ENCODE peak calls at places on chromosomes 2 and 18, in seven cellular contexts. Y is mesendoderm, W is neural crest cell, O is NCI-H748 treated with DMSO at 0.1 percent for 48 hours, P is NCI-H2107, E is NCI-H510A, C is stomach. G is an unnamed sample.
A peak's percentile ranks its signal among the peaks of the same experiment; 100 is the strongest.

GRCh38 chr18:33916200-33916599 is 308.5 kb downstream of the NOL4 start:
- DNase-seq in Y (peak; percentile 49), W (no peak), O (no peak), P (no peak), E (no peak), C (no peak), G (no peak)

GRCh38 chr2:88265352-88265960 is 95.3 kb downstream of the THNSL2 start:
- DNase-seq in Y (no peak), W (no peak), O (no peak), P (no peak), E (no peak), C (no peak), G (no peak)

GRCh38 chr2:161250864-161251436 is 57.3 kb upstream of the PSMD14 start:
- DNase-seq in Y (peak; percentile 92), W (no peak), O (peak; percentile 71), P (peak; percentile 59), E (peak; percentile 12), C (no peak), G (no peak)

GRCh38 chr2:230134496-230135073 is 65.9 kb upstream of the SLC16A14 start:
- DNase-seq in Y (no peak), W (no peak), O (no peak), P (no peak), E (no peak), C (no peak), G (no peak)

GRCh38 chr18:32310119-32310518 is 120.3 kb downstream of the MEP1B start:
- DNase-seq in Y (peak; percentile 52), W (no peak), O (peak; percentile 20), P (no peak), E (no peak), C (no peak), G (no peak)

GRCh38 chr2:168008796-168009195 is 238.6 kb downstream of the STK39 start:
- DNase-seq in Y (no peak), W (no peak), O (no peak), P (no peak), E (no peak), C (no peak), G (no peak)

GRCh38 chr18:61196745-61197144 is 136.5 kb upstream of the CDH20 start:
- DNase-seq in Y (no peak), W (no peak), O (no peak), P (no peak), E (no peak), C (no peak), G (no peak)

GRCh38 chr2:190551928-190552327 is 17.4 kb upstream of the NEMP2 start:
- DNase-seq in Y (peak; percentile 23), W (no peak), O (no peak), P (no peak), E (no peak), C (no peak), G (no peak)

GRCh38 chr2:109614715-109615636 is 812 bp downstream of the SOWAHC start:
- DNase-seq in Y (peak; percentile 70), W (peak; percentile 22), O (no peak), P (no peak), E (peak; percentile 24), C (no peak), G (no peak)

GRCh38 chr2:143802871-143803650 is 673.8 kb downstream of the ARHGAP15 start:
- DNase-seq in Y (no peak), W (no peak), O (no peak), P (no peak), E (no peak), C (no peak), G (no peak)

GRCh38 chr2:234606906-234607305 is 110.0 kb upstream of the ARL4C start:
- DNase-seq in Y (no peak), W (no peak), O (no peak), P (no peak), E (no peak), C (no peak), G (no peak)

GRCh38 chr2:240615830-240616547 is 9.3 kb upstream of the GPR35 start:
- DNase-seq in Y (no peak), W (no peak), O (no peak), P (no peak), E (no peak), C (no peak), G (no peak)

GRCh38 chr18:58788971-58789797 is 75.5 kb upstream of the ZNF532 start:
- DNase-seq in Y (peak; percentile 61), W (peak; percentile 56), O (no peak), P (no peak), E (no peak), C (peak; percentile 39), G (no peak)

GRCh38 chr2:63424329-63425078 is 163.8 kb downstream of the WDPCP start:
- DNase-seq in Y (peak; percentile 87), W (no peak), O (no peak), P (no peak), E (no peak), C (no peak), G (peak; percentile 63)

GRCh38 chr2:114784890-114785583 is 342.6 kb downstream of the DPP10 start:
- DNase-seq in Y (peak; percentile 81), W (no peak), O (no peak), P (no peak), E (no peak), C (no peak), G (no peak)

GRCh38 chr2:7403092-7403775 is 486.0 kb downstream of the RNF144A start:
- DNase-seq in Y (no peak), W (no peak), O (no peak), P (no peak), E (no peak), C (no peak), G (no peak)

GRCh38 chr2:68646303-68646702 is 2.9 kb downstream of the PROKR1 start:
- DNase-seq in Y (peak; percentile 33), W (no peak), O (peak; percentile 17), P (no peak), E (no peak), C (no peak), G (no peak)

GRCh38 chr18:72460210-72460680 is 83.9 kb downstream of the CBLN2 start:
- DNase-seq in Y (no peak), W (no peak), O (no peak), P (no peak), E (no peak), C (no peak), G (no peak)

GRCh38 chr2:61181382-61182058 is 19.5 kb downstream of the C2orf74 start:
- DNase-seq in Y (no peak), W (no peak), O (no peak), P (no peak), E (no peak), C (no peak), G (no peak)

GRCh38 chr2:238242731-238243495 is 3.1 kb upstream of the HES6 start:
- DNase-seq in Y (peak; percentile 36), W (no peak), O (no peak), P (peak; percentile 32), E (no peak), C (peak; percentile 46), G (no peak)

GRCh38 chr2:200373973-200374416 is 67.5 kb downstream of the SPATS2L start:
- DNase-seq in Y (no peak), W (no peak), O (no peak), P (no peak), E (no peak), C (no peak), G (no peak)

GRCh38 chr18:56532176-56532840 is 106.1 kb downstream of the TXNL1 start:
- DNase-seq in Y (no peak), W (no peak), O (no peak), P (no peak), E (no peak), C (no peak), G (no peak)

GRCh38 chr18:63422862-63423304 is 607 bp upstream of the VPS4B start:
- DNase-seq in Y (no peak), W (no peak), O (no peak), P (peak; percentile 55), E (peak; percentile 74), C (no peak), G (no peak)

GRCh38 chr2:120109186-120110061 is 96.5 kb downstream of the EPB41L5 start:
- DNase-seq in Y (no peak), W (no peak), O (no peak), P (no peak), E (no peak), C (no peak), G (no peak)

GRCh38 chr2:197208029-197208428 is 102.6 kb downstream of the ANKRD44 start:
- DNase-seq in Y (no peak), W (no peak), O (no peak), P (no peak), E (no peak), C (no peak), G (no peak)

GRCh38 chr18:3347286-3347803 is 85.4 kb downstream of the MYL12B start:
- DNase-seq in Y (no peak), W (no peak), O (no peak), P (no peak), E (no peak), C (no peak), G (no peak)

GRCh38 chr18:75161629-75162028 is 47.3 kb downstream of the PTGR3 start:
- DNase-seq in Y (peak; percentile 13), W (no peak), O (no peak), P (peak; percentile 18), E (peak; percentile 15), C (peak; percentile 54), G (no peak)

GRCh38 chr2:185174353-185174752 is 564.3 kb upstream of the FSIP2 start:
- DNase-seq in Y (no peak), W (no peak), O (no peak), P (no peak), E (no peak), C (no peak), G (no peak)

GRCh38 chr2:67945976-67946375 is 116.8 kb downstream of the C1D start:
- DNase-seq in Y (no peak), W (no peak), O (peak; percentile 3), P (no peak), E (no peak), C (no peak), G (no peak)

GRCh38 chr2:37454851-37455762 is 110.7 kb downstream of the QPCT start:
- DNase-seq in Y (peak; percentile 8), W (no peak), O (peak; percentile 13), P (no peak), E (no peak), C (no peak), G (no peak)

GRCh38 chr2:40341198-40341597 is 110.7 kb downstream of the SLC8A1 start:
- DNase-seq in Y (no peak), W (no peak), O (no peak), P (no peak), E (no peak), C (no peak), G (no peak)

G was measured in iPS DF 6.9.